ENCODE peak calls at places on chromosomes 5 and 9, in nine cellular contexts. One of them, this sample, is unnamed.

GRCh38 chr5:136087961-136088871 is 44.4 kb upstream of the SMAD5 start:
- DNase-seq in BE2C: no peak
- DNase-seq in AML-193: no peak
- DNase-seq in islet precursor cell: no peak
- DNase-seq in stimulated activated naive CD4-positive, alpha-beta T cell: no peak
- DNase-seq in NCI-H1092: no peak
- DNase-seq in CD4-positive, alpha-beta T cell: no peak
- DNase-seq in activated CD4-positive, alpha-beta memory T cell treated with anti-CD3 and anti-CD28 coated beads for 36 hours: no peak
- DNase-seq in AG10803: peak; percentile 71
- DNase-seq in this sample: peak; percentile 95

GRCh38 chr9:91163773-91164471 is 197.8 kb downstream of the AUH start:
- DNase-seq in BE2C: no peak
- DNase-seq in AML-193: no peak
- DNase-seq in AG10803: no peak
- DNase-seq in stimulated activated naive CD4-positive, alpha-beta T cell: no peak
- DNase-seq in islet precursor cell: no peak
- DNase-seq in NCI-H1092: no peak
- DNase-seq in CD4-positive, alpha-beta T cell: no peak
- DNase-seq in activated CD4-positive, alpha-beta memory T cell treated with anti-CD3 and anti-CD28 coated beads for 36 hours: peak; percentile 69
- DNase-seq in this sample: no peak

GRCh38 chr5:5278815-5279381 is 138.8 kb downstream of the ADAMTS16 start:
- DNase-seq in AG10803: no peak
- DNase-seq in NCI-H1092: no peak
- DNase-seq in stimulated activated naive CD4-positive, alpha-beta T cell: no peak
- DNase-seq in activated CD4-positive, alpha-beta memory T cell treated with anti-CD3 and anti-CD28 coated beads for 36 hours: no peak
- DNase-seq in islet precursor cell: no peak
- DNase-seq in AML-193: no peak
- DNase-seq in BE2C: no peak
- DNase-seq in CD4-positive, alpha-beta T cell: no peak
- DNase-seq in this sample: no peak

GRCh38 chr5:158914008-158914407 is 185.7 kb downstream of the EBF1 start:
- DNase-seq in AML-193: no peak
- DNase-seq in islet precursor cell: no peak
- DNase-seq in stimulated activated naive CD4-positive, alpha-beta T cell: no peak
- DNase-seq in NCI-H1092: no peak
- DNase-seq in AG10803: no peak
- DNase-seq in CD4-positive, alpha-beta T cell: no peak
- DNase-seq in BE2C: no peak
- DNase-seq in activated CD4-positive, alpha-beta memory T cell treated with anti-CD3 and anti-CD28 coated beads for 36 hours: no peak
- DNase-seq in this sample: no peak

GRCh38 chr9:124259273-124260078 is 1.7 kb downstream of the NEK6 start:
- DNase-seq in CD4-positive, alpha-beta T cell: no peak
- DNase-seq in activated CD4-positive, alpha-beta memory T cell treated with anti-CD3 and anti-CD28 coated beads for 36 hours: no peak
- DNase-seq in AML-193: peak; percentile 10
- DNase-seq in AG10803: peak; percentile 90
- DNase-seq in NCI-H1092: no peak
- DNase-seq in BE2C: no peak
- DNase-seq in islet precursor cell: peak; percentile 77
- DNase-seq in stimulated activated naive CD4-positive, alpha-beta T cell: no peak
- DNase-seq in this sample: peak; percentile 95

GRCh38 chr9:6218099-6218502 is 2.5 kb downstream of the IL33 start:
- DNase-seq in islet precursor cell: no peak
- DNase-seq in activated CD4-positive, alpha-beta memory T cell treated with anti-CD3 and anti-CD28 coated beads for 36 hours: no peak
- DNase-seq in BE2C: no peak
- DNase-seq in stimulated activated naive CD4-positive, alpha-beta T cell: no peak
- DNase-seq in NCI-H1092: no peak
- DNase-seq in AG10803: peak; percentile 69
- DNase-seq in AML-193: no peak
- DNase-seq in CD4-positive, alpha-beta T cell: no peak
- DNase-seq in this sample: no peak

GRCh38 chr5:62307364-62307689 is 1.3 kb downstream of the KIF2A start:
- DNase-seq in activated CD4-positive, alpha-beta memory T cell treated with anti-CD3 and anti-CD28 coated beads for 36 hours: no peak
- DNase-seq in AG10803: no peak
- DNase-seq in AML-193: no peak
- DNase-seq in NCI-H1092: no peak
- DNase-seq in islet precursor cell: no peak
- DNase-seq in CD4-positive, alpha-beta T cell: no peak
- DNase-seq in stimulated activated naive CD4-positive, alpha-beta T cell: no peak
- DNase-seq in BE2C: no peak
- DNase-seq in this sample: no peak

GRCh38 chr9:122402403-122403268 is 31.8 kb downstream of the PTGS1 start:
- DNase-seq in CD4-positive, alpha-beta T cell: no peak
- DNase-seq in stimulated activated naive CD4-positive, alpha-beta T cell: no peak
- DNase-seq in AG10803: peak; percentile 89
- DNase-seq in NCI-H1092: no peak
- DNase-seq in islet precursor cell: no peak
- DNase-seq in BE2C: no peak
- DNase-seq in activated CD4-positive, alpha-beta memory T cell treated with anti-CD3 and anti-CD28 coated beads for 36 hours: peak; percentile 55
- DNase-seq in AML-193: no peak
- DNase-seq in this sample: peak; percentile 44

GRCh38 chr5:1420211-1421195 is 24.7 kb downstream of the SLC6A3 start:
- DNase-seq in BE2C: no peak
- DNase-seq in stimulated activated naive CD4-positive, alpha-beta T cell: no peak
- DNase-seq in AG10803: peak; percentile 4
- DNase-seq in NCI-H1092: no peak
- DNase-seq in CD4-positive, alpha-beta T cell: no peak
- DNase-seq in islet precursor cell: no peak
- DNase-seq in AML-193: no peak
- DNase-seq in activated CD4-positive, alpha-beta memory T cell treated with anti-CD3 and anti-CD28 coated beads for 36 hours: no peak
- DNase-seq in this sample: peak; percentile 76

GRCh38 chr9:12464910-12465512 is 228.2 kb upstream of the TYRP1 start:
- DNase-seq in islet precursor cell: no peak
- DNase-seq in stimulated activated naive CD4-positive, alpha-beta T cell: no peak
- DNase-seq in AML-193: peak; percentile 15
- DNase-seq in activated CD4-positive, alpha-beta memory T cell treated with anti-CD3 and anti-CD28 coated beads for 36 hours: no peak
- DNase-seq in AG10803: peak; percentile 9
- DNase-seq in BE2C: peak; percentile 13
- DNase-seq in CD4-positive, alpha-beta T cell: no peak
- DNase-seq in NCI-H1092: peak; percentile 32
- DNase-seq in this sample: no peak

GRCh38 chr9:115997923-115998322 is 155.7 kb upstream of the PAPPA start:
- DNase-seq in stimulated activated naive CD4-positive, alpha-beta T cell: no peak
- DNase-seq in islet precursor cell: no peak
- DNase-seq in CD4-positive, alpha-beta T cell: no peak
- DNase-seq in BE2C: no peak
- DNase-seq in AML-193: no peak
- DNase-seq in AG10803: peak; percentile 90
- DNase-seq in NCI-H1092: no peak
- DNase-seq in activated CD4-positive, alpha-beta memory T cell treated with anti-CD3 and anti-CD28 coated beads for 36 hours: no peak
- DNase-seq in this sample: no peak

GRCh38 chr5:2750758-2751464 is 566 bp downstream of the IRX2 start:
- DNase-seq in islet precursor cell: peak; percentile 66
- DNase-seq in NCI-H1092: peak; percentile 44
- DNase-seq in activated CD4-positive, alpha-beta memory T cell treated with anti-CD3 and anti-CD28 coated beads for 36 hours: no peak
- DNase-seq in AML-193: no peak
- DNase-seq in AG10803: peak; percentile 32
- DNase-seq in CD4-positive, alpha-beta T cell: no peak
- DNase-seq in BE2C: no peak
- DNase-seq in stimulated activated naive CD4-positive, alpha-beta T cell: no peak
- DNase-seq in this sample: no peak

GRCh38 chr9:135910197-135910596 is 2.9 kb upstream of the CAMSAP1 start:
- DNase-seq in BE2C: no peak
- DNase-seq in AML-193: no peak
- DNase-seq in NCI-H1092: no peak
- DNase-seq in AG10803: no peak
- DNase-seq in stimulated activated naive CD4-positive, alpha-beta T cell: no peak
- DNase-seq in activated CD4-positive, alpha-beta memory T cell treated with anti-CD3 and anti-CD28 coated beads for 36 hours: no peak
- DNase-seq in islet precursor cell: no peak
- DNase-seq in CD4-positive, alpha-beta T cell: no peak
- DNase-seq in this sample: peak; percentile 4

GRCh38 chr5:12272389-12272788 is 368.1 kb upstream of the CTNND2 start:
- DNase-seq in AG10803: no peak
- DNase-seq in islet precursor cell: peak; percentile 68
- DNase-seq in stimulated activated naive CD4-positive, alpha-beta T cell: no peak
- DNase-seq in BE2C: no peak
- DNase-seq in CD4-positive, alpha-beta T cell: no peak
- DNase-seq in activated CD4-positive, alpha-beta memory T cell treated with anti-CD3 and anti-CD28 coated beads for 36 hours: no peak
- DNase-seq in NCI-H1092: no peak
- DNase-seq in AML-193: no peak
- DNase-seq in this sample: no peak

GRCh38 chr9:93633492-93634221 is 57.3 kb downstream of the PHF2 start:
- DNase-seq in activated CD4-positive, alpha-beta memory T cell treated with anti-CD3 and anti-CD28 coated beads for 36 hours: peak; percentile 7
- DNase-seq in AML-193: no peak
- DNase-seq in NCI-H1092: no peak
- DNase-seq in stimulated activated naive CD4-positive, alpha-beta T cell: no peak
- DNase-seq in AG10803: no peak
- DNase-seq in BE2C: peak; percentile 3
- DNase-seq in CD4-positive, alpha-beta T cell: no peak
- DNase-seq in islet precursor cell: peak; percentile 42
- DNase-seq in this sample: peak; percentile 81

GRCh38 chr5:133977161-133977787 is 8.8 kb upstream of the C5orf15 start:
- DNase-seq in stimulated activated naive CD4-positive, alpha-beta T cell: no peak
- DNase-seq in BE2C: no peak
- DNase-seq in NCI-H1092: peak; percentile 16
- DNase-seq in islet precursor cell: no peak
- DNase-seq in AML-193: no peak
- DNase-seq in CD4-positive, alpha-beta T cell: no peak
- DNase-seq in activated CD4-positive, alpha-beta memory T cell treated with anti-CD3 and anti-CD28 coated beads for 36 hours: peak; percentile 44
- DNase-seq in AG10803: no peak
- DNase-seq in this sample: no peak

GRCh38 chr9:35771524-35771923 is 17.4 kb upstream of the MSMP start:
- DNase-seq in CD4-positive, alpha-beta T cell: no peak
- DNase-seq in NCI-H1092: peak; percentile 83
- DNase-seq in BE2C: no peak
- DNase-seq in activated CD4-positive, alpha-beta memory T cell treated with anti-CD3 and anti-CD28 coated beads for 36 hours: no peak
- DNase-seq in stimulated activated naive CD4-positive, alpha-beta T cell: no peak
- DNase-seq in islet precursor cell: no peak
- DNase-seq in AML-193: no peak
- DNase-seq in AG10803: no peak
- DNase-seq in this sample: no peak

GRCh38 chr9:109771796-109772525 is 8.0 kb upstream of the PALM2AKAP2 start:
- DNase-seq in AG10803: peak; percentile 52
- DNase-seq in stimulated activated naive CD4-positive, alpha-beta T cell: no peak
- DNase-seq in BE2C: no peak
- DNase-seq in NCI-H1092: no peak
- DNase-seq in CD4-positive, alpha-beta T cell: no peak
- DNase-seq in AML-193: no peak
- DNase-seq in activated CD4-positive, alpha-beta memory T cell treated with anti-CD3 and anti-CD28 coated beads for 36 hours: no peak
- DNase-seq in islet precursor cell: no peak
- DNase-seq in this sample: no peak

GRCh38 chr5:168328804-168329203 is 37.4 kb downstream of the WWC1 start:
- DNase-seq in NCI-H1092: no peak
- DNase-seq in AML-193: no peak
- DNase-seq in BE2C: no peak
- DNase-seq in CD4-positive, alpha-beta T cell: no peak
- DNase-seq in AG10803: no peak
- DNase-seq in activated CD4-positive, alpha-beta memory T cell treated with anti-CD3 and anti-CD28 coated beads for 36 hours: no peak
- DNase-seq in stimulated activated naive CD4-positive, alpha-beta T cell: no peak
- DNase-seq in islet precursor cell: peak; percentile 67
- DNase-seq in this sample: peak; percentile 35

GRCh38 chr5:74290634-74291033 is 349.9 kb downstream of the ENC1 start:
- DNase-seq in stimulated activated naive CD4-positive, alpha-beta T cell: no peak
- DNase-seq in AG10803: no peak
- DNase-seq in AML-193: no peak
- DNase-seq in islet precursor cell: no peak
- DNase-seq in activated CD4-positive, alpha-beta memory T cell treated with anti-CD3 and anti-CD28 coated beads for 36 hours: no peak
- DNase-seq in CD4-positive, alpha-beta T cell: no peak
- DNase-seq in NCI-H1092: no peak
- DNase-seq in BE2C: no peak
- DNase-seq in this sample: no peak

GRCh38 chr5:102668220-102668930 is 86.7 kb upstream of the PAM start:
- DNase-seq in CD4-positive, alpha-beta T cell: no peak
- DNase-seq in activated CD4-positive, alpha-beta memory T cell treated with anti-CD3 and anti-CD28 coated beads for 36 hours: no peak
- DNase-seq in AML-193: no peak
- DNase-seq in AG10803: no peak
- DNase-seq in BE2C: no peak
- DNase-seq in stimulated activated naive CD4-positive, alpha-beta T cell: no peak
- DNase-seq in islet precursor cell: no peak
- DNase-seq in NCI-H1092: peak; percentile 71
- DNase-seq in this sample: no peak

GRCh38 chr5:140870221-140871201 is 1.8 kb downstream of the PCDHA11 start:
- DNase-seq in NCI-H1092: no peak
- DNase-seq in stimulated activated naive CD4-positive, alpha-beta T cell: no peak
- DNase-seq in BE2C: no peak
- DNase-seq in islet precursor cell: no peak
- DNase-seq in AG10803: no peak
- DNase-seq in AML-193: no peak
- DNase-seq in activated CD4-positive, alpha-beta memory T cell treated with anti-CD3 and anti-CD28 coated beads for 36 hours: no peak
- DNase-seq in CD4-positive, alpha-beta T cell: no peak
- DNase-seq in this sample: no peak

GRCh38 chr9:104808030-104808614 is 44.2 kb downstream of the NIPSNAP3B start:
- DNase-seq in islet precursor cell: peak; percentile 41
- DNase-seq in AG10803: peak; percentile 54
- DNase-seq in CD4-positive, alpha-beta T cell: no peak
- DNase-seq in BE2C: peak; percentile 18
- DNase-seq in NCI-H1092: peak; percentile 81
- DNase-seq in AML-193: no peak
- DNase-seq in activated CD4-positive, alpha-beta memory T cell treated with anti-CD3 and anti-CD28 coated beads for 36 hours: no peak
- DNase-seq in stimulated activated naive CD4-positive, alpha-beta T cell: no peak
- DNase-seq in this sample: no peak

GRCh38 chr5:122458278-122458872 is 146.3 kb downstream of the SNCAIP start:
- DNase-seq in NCI-H1092: no peak
- DNase-seq in CD4-positive, alpha-beta T cell: no peak
- DNase-seq in islet precursor cell: no peak
- DNase-seq in AG10803: peak; percentile 15
- DNase-seq in activated CD4-positive, alpha-beta memory T cell treated with anti-CD3 and anti-CD28 coated beads for 36 hours: no peak
- DNase-seq in stimulated activated naive CD4-positive, alpha-beta T cell: no peak
- DNase-seq in AML-193: peak; percentile 10
- DNase-seq in BE2C: peak; percentile 24
- DNase-seq in this sample: no peak

GRCh38 chr5:134406390-134406789 is 5.3 kb downstream of the CDKN2AIPNL start:
- DNase-seq in CD4-positive, alpha-beta T cell: no peak
- DNase-seq in BE2C: no peak
- DNase-seq in NCI-H1092: no peak
- DNase-seq in AML-193: no peak
- DNase-seq in islet precursor cell: no peak
- DNase-seq in AG10803: no peak
- DNase-seq in stimulated activated naive CD4-positive, alpha-beta T cell: no peak
- DNase-seq in activated CD4-positive, alpha-beta memory T cell treated with anti-CD3 and anti-CD28 coated beads for 36 hours: peak; percentile 26
- DNase-seq in this sample: no peak

GRCh38 chr9:18441245-18441644 is 32.7 kb upstream of the ADAMTSL1 start:
- DNase-seq in stimulated activated naive CD4-positive, alpha-beta T cell: no peak
- DNase-seq in BE2C: no peak
- DNase-seq in NCI-H1092: no peak
- DNase-seq in CD4-positive, alpha-beta T cell: no peak
- DNase-seq in activated CD4-positive, alpha-beta memory T cell treated with anti-CD3 and anti-CD28 coated beads for 36 hours: no peak
- DNase-seq in AML-193: no peak
- DNase-seq in AG10803: no peak
- DNase-seq in islet precursor cell: no peak
- DNase-seq in this sample: no peak

GRCh38 chr9:78297672-78297961 is 692 bp downstream of the PSAT1 start:
- DNase-seq in activated CD4-positive, alpha-beta memory T cell treated with anti-CD3 and anti-CD28 coated beads for 36 hours: no peak
- DNase-seq in CD4-positive, alpha-beta T cell: no peak
- DNase-seq in NCI-H1092: no peak
- DNase-seq in AG10803: peak; percentile 17
- DNase-seq in islet precursor cell: no peak
- DNase-seq in stimulated activated naive CD4-positive, alpha-beta T cell: no peak
- DNase-seq in AML-193: no peak
- DNase-seq in BE2C: no peak
- DNase-seq in this sample: no peak

GRCh38 chr5:66234241-66234640 is 90.1 kb downstream of the SREK1 start:
- DNase-seq in CD4-positive, alpha-beta T cell: no peak
- DNase-seq in AG10803: no peak
- DNase-seq in activated CD4-positive, alpha-beta memory T cell treated with anti-CD3 and anti-CD28 coated beads for 36 hours: no peak
- DNase-seq in islet precursor cell: no peak
- DNase-seq in BE2C: no peak
- DNase-seq in AML-193: no peak
- DNase-seq in stimulated activated naive CD4-positive, alpha-beta T cell: no peak
- DNase-seq in NCI-H1092: no peak
- DNase-seq in this sample: no peak

GRCh38 chr5:123089971-123090640 is 1.1 kb downstream of the PRDM6 start:
- DNase-seq in AML-193: no peak
- DNase-seq in AG10803: peak; percentile 24
- DNase-seq in stimulated activated naive CD4-positive, alpha-beta T cell: no peak
- DNase-seq in BE2C: peak; percentile 11
- DNase-seq in NCI-H1092: no peak
- DNase-seq in islet precursor cell: peak; percentile 77
- DNase-seq in activated CD4-positive, alpha-beta memory T cell treated with anti-CD3 and anti-CD28 coated beads for 36 hours: no peak
- DNase-seq in CD4-positive, alpha-beta T cell: no peak
- DNase-seq in this sample: peak; percentile 81

GRCh38 chr5:33969572-33970452 is 14.7 kb downstream of the SLC45A2 start:
- DNase-seq in BE2C: no peak
- DNase-seq in islet precursor cell: peak; percentile 64
- DNase-seq in NCI-H1092: no peak
- DNase-seq in stimulated activated naive CD4-positive, alpha-beta T cell: no peak
- DNase-seq in CD4-positive, alpha-beta T cell: no peak
- DNase-seq in activated CD4-positive, alpha-beta memory T cell treated with anti-CD3 and anti-CD28 coated beads for 36 hours: no peak
- DNase-seq in AML-193: peak; percentile 36
- DNase-seq in AG10803: peak; percentile 71
- DNase-seq in this sample: no peak

GRCh38 chr5:6510132-6510531 is 61.5 kb downstream of the UBE2QL1 start:
- DNase-seq in activated CD4-positive, alpha-beta memory T cell treated with anti-CD3 and anti-CD28 coated beads for 36 hours: no peak
- DNase-seq in AML-193: no peak
- DNase-seq in BE2C: no peak
- DNase-seq in AG10803: no peak
- DNase-seq in CD4-positive, alpha-beta T cell: no peak
- DNase-seq in stimulated activated naive CD4-positive, alpha-beta T cell: no peak
- DNase-seq in islet precursor cell: peak; percentile 25
- DNase-seq in NCI-H1092: no peak
- DNase-seq in this sample: no peak

This sample was measured in posterior vena cava.